ENCODE peak calls at places on chromosomes 7 and 10, in eight cellular contexts. E, D, T, Q, W, C, O and M are unnamed samples. For H3K4me1, the result is how much of the 10 kb centered on the place peaks cover.

GRCh38 chr7:49787980-49788379 is 14.5 kb downstream of the VWC2 start:
- DNase-seq in D (no peak), C (no peak), O (no peak), E (no peak), T (no peak), W (no peak), Q (no peak), M (no peak)

GRCh38 chr7:1357601-1358271 is 101.5 kb downstream of the MICALL2 start:
- DNase-seq in O (peak), E (no peak), D (no peak), C (peak), Q (no peak), W (no peak), T (no peak), M (no peak)

GRCh38 chr7:2753148-2753547 is 65.1 kb downstream of the AMZ1 start:
- DNase-seq in T (no peak), C (no peak), Q (no peak), E (no peak), W (no peak), O (no peak), D (no peak), M (no peak)

GRCh38 chr7:73717991-73718405 is 1.5 kb downstream of the STX1A start:
- DNase-seq in O (no peak), E (no peak), D (no peak), W (no peak), C (peak), Q (no peak), T (peak), M (no peak)

GRCh38 chr10:112952282-112952991 is 2.4 kb downstream of the TCF7L2 start:
- DNase-seq in D (peak), W (peak), Q (no peak), E (peak), C (peak), T (no peak), O (peak), M (peak)

GRCh38 chr7:50446542-50446960 is 3.6 kb downstream of the FIGNL1 start:
- DNase-seq in T (no peak), W (no peak), E (no peak), C (peak), D (no peak), Q (no peak), O (no peak), M (peak)

GRCh38 chr10:69428138-69428537 is 11.4 kb upstream of the TACR2 start:
- DNase-seq in W (no peak), D (no peak), O (no peak), T (no peak), C (no peak), Q (no peak), E (no peak), M (no peak)

GRCh38 chr10:114697061-114697598 is 39.1 kb upstream of the ABLIM1 start:
- DNase-seq in D (no peak), Q (peak), E (no peak), C (no peak), W (no peak), O (peak), T (no peak), M (no peak)

GRCh38 chr10:11045995-11046394 is 28.3 kb downstream of the CELF2 start:
- DNase-seq in O (no peak), E (no peak), D (peak), T (no peak), C (peak), Q (no peak), W (no peak), M (no peak)

GRCh38 chr7:117372073-117372472 is 49.2 kb upstream of the WNT2 start:
- DNase-seq in O (no peak), E (no peak), C (no peak), T (no peak), D (no peak), Q (no peak), W (no peak), M (no peak)

GRCh38 chr7:132655071-132655761 is 78.9 kb upstream of the PLXNA4 start:
- DNase-seq in W (peak), Q (peak), E (peak), C (peak), D (no peak), O (peak), T (peak), M (peak)

GRCh38 chr7:24817339-24817738 is 60.1 kb upstream of the GSDME start:
- DNase-seq in Q (no peak), E (no peak), W (no peak), C (no peak), D (no peak), O (no peak), T (no peak), M (no peak)

GRCh38 chr10:96374985-96375830 is 16.4 kb upstream of the OPALIN start:
- DNase-seq in Q (peak), E (peak), D (peak), C (peak), W (peak), O (peak), T (peak), M (peak)

GRCh38 chr10:75234683-75235374 is 928 bp downstream of the COMTD1 start:
- DNase-seq in Q (no peak), E (no peak), W (peak), T (no peak), D (peak), C (no peak), O (no peak), M (peak)

GRCh38 chr7:151081170-151082101 is 827 bp upstream of the FASTK start:
- DNase-seq in C (peak), T (no peak), D (no peak), O (no peak), E (peak), Q (no peak), W (no peak), M (peak)

GRCh38 chr7:78099715-78100477 is 301.3 kb downstream of the PHTF2 start:
- DNase-seq in C (peak), W (no peak), T (no peak), Q (no peak), E (no peak), D (no peak), O (no peak), M (no peak)

GRCh38 chr7:114488696-114489095 is 74.1 kb downstream of the FOXP2 start:
- DNase-seq in E (no peak), W (no peak), O (no peak), C (no peak), Q (no peak), T (no peak), D (no peak), M (no peak)

GRCh38 chr7:108684629-108685028 is 115.0 kb downstream of the DNAJB9 start:
- DNase-seq in Q (no peak), T (no peak), C (peak), D (no peak), E (no peak), W (no peak), O (no peak), M (no peak)

GRCh38 chr10:9437131-9437530 is 1382.6 kb downstream of the GATA3 start:
- DNase-seq in E (no peak), Q (no peak), T (no peak), D (no peak), O (no peak), C (no peak), W (no peak), M (peak)

GRCh38 chr10:27620425-27621397 is 116.6 kb downstream of the RAB18 start:
- DNase-seq in T (no peak), E (no peak), D (peak), W (no peak), Q (no peak), O (no peak), C (peak), M (no peak)

GRCh38 chr10:78401882-78402367 is 368.3 kb downstream of the RPS24 start:
- DNase-seq in D (peak), O (no peak), Q (no peak), C (peak), W (no peak), T (no peak), E (no peak), M (peak)

GRCh38 chr7:1508277-1508758 is 4.1 kb upstream of the INTS1 start:
- DNase-seq in C (no peak), O (no peak), T (no peak), W (peak), E (no peak), Q (no peak), D (no peak), M (no peak)

GRCh38 chr7:87216701-87217508 is 2.6 kb downstream of the TMEM243 start:
- DNase-seq in Q (no peak), D (no peak), O (no peak), C (no peak), E (no peak), W (no peak), T (peak), M (no peak)

GRCh38 chr7:143493755-143494154 is 16.1 kb downstream of the TAS2R41 start:
- DNase-seq in T (no peak), O (no peak), C (no peak), E (no peak), W (no peak), Q (no peak), D (no peak), M (no peak)

GRCh38 chr7:134845461-134845860 is 66.0 kb downstream of the CALD1 start:
- DNase-seq in T (no peak), W (no peak), Q (no peak), O (no peak), D (no peak), C (no peak), E (no peak), M (no peak)

GRCh38 chr10:49310460-49310859 is 11.5 kb downstream of the C10orf71 start:
- DNase-seq in T (no peak), C (no peak), W (no peak), D (no peak), Q (no peak), O (no peak), E (no peak), M (no peak)

GRCh38 chr7:54904130-54904529 is 114.7 kb upstream of the EGFR start:
- DNase-seq in E (no peak), D (no peak), C (peak), T (no peak), O (no peak), W (no peak), Q (no peak), M (no peak)

GRCh38 chr7:71408276-71408675 is 276.3 kb downstream of the GALNT17 start:
- DNase-seq in O (no peak), C (no peak), D (no peak), Q (no peak), W (no peak), E (no peak), T (no peak), M (peak)

GRCh38 chr7:139915864-139916716 is 87.0 kb downstream of the TBXAS1 start:
- DNase-seq in W (peak), T (peak), C (peak), D (peak), O (no peak), E (no peak), Q (peak), M (no peak)

GRCh38 chr7:83270407-83270806 is 107.7 kb upstream of the PCLO start:
- DNase-seq in W (no peak), T (no peak), C (no peak), Q (no peak), O (no peak), D (no peak), E (no peak), M (no peak)

GRCh38 chr10:90857635-90858488 is at the start of gene HTR7:
- DNase-seq in T (peak), E (peak), C (peak), D (peak), W (peak), Q (peak), O (peak), M (peak)

GRCh38 chr7:73738220-73738611 is 386 bp downstream of the ABHD11 start:
- DNase-seq in W (peak), O (peak), T (peak), Q (peak), E (peak), C (peak), D (peak), M (peak)

GRCh38 chr10:62024026-62024701 is 122.7 kb downstream of the ARID5B start:
- DNase-seq in T (no peak), Q (no peak), W (no peak), D (no peak), O (no peak), E (no peak), C (no peak), M (no peak)

GRCh38 chr7:70775570-70776156 is 356.3 kb upstream of the GALNT17 start:
- DNase-seq in T (no peak), D (no peak), W (no peak), O (no peak), Q (no peak), E (no peak), C (peak), M (peak)

GRCh38 chr7:122517576-122517975 is 181.3 kb downstream of the RNF133 start:
- DNase-seq in O (no peak), Q (no peak), E (no peak), C (no peak), T (no peak), D (no peak), W (no peak), M (no peak)

GRCh38 chr7:156944876-156945275 is 4.6 kb upstream of the NOM1 start:
- DNase-seq in T (no peak), C (no peak), E (no peak), W (no peak), Q (no peak), O (no peak), D (no peak), M (no peak)

GRCh38 chr10:15764867-15765454 is 45.2 kb upstream of the ITGA8 start:
- DNase-seq in C (no peak), D (no peak), E (no peak), W (no peak), T (no peak), Q (no peak), O (no peak), M (no peak)
- H3K4me1 ChIP-seq in C (under half), D (under half), E (under half), W (under half), T (under half), Q (under half), O (under half), M (under half)

GRCh38 chr7:48347426-48347825 is 176.2 kb downstream of the ABCA13 start:
- DNase-seq in D (no peak), O (no peak), E (no peak), Q (no peak), C (no peak), T (no peak), W (no peak), M (no peak)
- TF ChIP-seq CTCF in D (no peak), O (no peak), E (no peak), Q (no peak), C (no peak), T (no peak), W (no peak), M (no peak)

GRCh38 chr10:124719213-124719851 is 24.8 kb downstream of the FAM53B start:
- DNase-seq in E (no peak), D (peak), C (peak), O (no peak), T (peak), Q (peak), W (peak), M (peak)
- H3K4me1 ChIP-seq in E (under half), D (half or more), C (under half), O (half or more), T (half or more), Q (under half), W (under half), M (under half)

GRCh38 chr10:35218339-35218955 is 91.8 kb downstream of the CREM start:
- DNase-seq in Q (peak), W (peak), E (peak), C (peak), D (peak), T (peak), O (peak), M (peak)
- TF ChIP-seq CTCF in Q (peak), W (peak), E (peak), C (peak), D (peak), T (peak), O (peak), M (peak)

GRCh38 chr10:125694874-125695273 is 11.9 kb upstream of the TEX36 start:
- DNase-seq in C (peak), D (no peak), Q (peak), W (no peak), T (no peak), O (no peak), E (no peak), M (no peak)
- H3K4me1 ChIP-seq in C (under half), D (under half), Q (under half), W (under half), T (under half), O (under half), E (under half), M (under half)

DNA sequence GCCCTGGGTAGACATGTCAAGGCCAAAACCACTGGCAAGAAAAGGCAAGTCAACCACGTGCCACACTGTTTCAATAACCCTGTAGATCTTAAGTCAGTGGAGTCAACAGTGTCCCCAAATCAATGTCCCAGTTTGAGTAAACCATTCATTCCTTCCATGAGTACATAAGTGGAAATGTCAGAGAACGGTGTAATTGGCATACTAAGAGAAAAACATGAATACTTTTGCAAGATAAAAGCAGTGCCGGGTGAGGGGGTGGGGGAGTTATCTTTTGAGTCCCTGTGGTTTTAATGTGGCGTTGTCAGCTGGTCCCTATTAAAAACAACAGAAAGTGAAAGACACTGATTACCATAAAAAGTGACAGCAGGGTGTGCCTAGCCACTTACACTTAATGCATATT is 37.8 kb downstream of the RSU1 start:
- DNase-seq in D (no peak), O (no peak), E (no peak), C (peak), Q (peak), T (peak), W (no peak), M (no peak)
- TF ChIP-seq CTCF in D (no peak), O (no peak), E (no peak), C (no peak), Q (no peak), T (no peak), W (no peak), M (no peak)

GRCh38 chr10:29540016-29540415 is 94.8 kb downstream of the SVIL start:
- DNase-seq in T (no peak), O (no peak), Q (no peak), C (no peak), D (no peak), W (no peak), E (no peak), M (no peak)

GRCh38 chr10:29541826-29542225 is 92.9 kb downstream of the SVIL start:
- DNase-seq in D (no peak), E (no peak), C (no peak), T (no peak), W (no peak), Q (no peak), O (no peak), M (no peak)

GRCh38 chr10:29537799-29538198 is 97.0 kb downstream of the SVIL start:
- DNase-seq in E (no peak), Q (no peak), T (no peak), C (no peak), W (no peak), D (no peak), O (no peak), M (no peak)

GRCh38 chr10:29542723-29543122 is 92.0 kb downstream of the SVIL start:
- DNase-seq in C (no peak), E (no peak), T (no peak), Q (no peak), D (no peak), W (no peak), O (no peak), M (no peak)

DNA sequence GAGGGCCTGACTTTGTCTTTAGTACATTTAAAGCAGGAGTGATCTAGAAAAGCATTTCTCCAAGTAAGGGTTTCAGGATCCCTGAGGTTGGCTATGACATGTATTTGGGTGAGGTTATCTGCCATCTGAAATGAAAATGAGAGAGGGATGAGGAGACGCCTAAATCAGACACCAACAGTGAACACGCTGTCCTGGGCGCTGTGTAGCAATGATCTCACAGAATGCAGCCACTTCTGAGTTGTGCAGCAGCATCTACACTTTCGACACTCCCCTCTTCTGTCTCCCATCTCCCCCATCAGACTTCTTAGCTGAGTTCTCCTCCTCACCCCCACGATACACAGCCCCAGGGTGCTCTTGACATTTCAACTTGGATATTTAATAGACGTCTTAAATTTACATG is 95.4 kb downstream of the SVIL start:
- DNase-seq in E (no peak), T (no peak), W (no peak), O (no peak), C (no peak), D (no peak), Q (peak), M (no peak)
- H3K4me1 ChIP-seq in E (under half), T (under half), W (under half), O (under half), C (under half), D (under half), Q (under half), M (under half)

GRCh38 chr7:35799846-35800717 is 775 bp upstream of the SEPTIN7 start:
- DNase-seq in T (peak), D (peak), Q (peak), C (peak), E (peak), W (peak), O (peak), M (peak)

GRCh38 chr7:35800718-35801391 is at the start of gene SEPTIN7:
- DNase-seq in D (peak), E (peak), C (peak), W (peak), T (peak), O (peak), Q (peak), M (peak)

GRCh38 chr7:35802649-35803048 is 1.8 kb downstream of the SEPTIN7 start:
- DNase-seq in W (no peak), O (no peak), C (no peak), T (peak), D (no peak), Q (no peak), E (no peak), M (no peak)

GRCh38 chr7:35802102-35802466 is 1.2 kb downstream of the SEPTIN7 start:
- DNase-seq in D (no peak), W (no peak), C (no peak), O (no peak), T (no peak), E (no peak), Q (no peak), M (no peak)

GRCh38 chr7:35801392-35802101 is 690 bp downstream of the SEPTIN7 start:
- DNase-seq in W (peak), D (peak), Q (peak), O (peak), T (peak), E (peak), C (peak), M (peak)
- TF ChIP-seq CTCF in W (peak), D (peak), Q (peak), O (peak), T (peak), E (peak), C (peak), M (peak)